ENCODE peak calls at places on chromosomes 7 and 10, in seven cellular contexts. W, Q, O, U, N, T and Z are unnamed samples. For H3K4me1, the result is how much of the 10 kb centered on the place peaks cover.

GRCh38 chr7:70834424-70834823 is 297.5 kb upstream of the GALNT17 start:
- DNase-seq in W (no peak), Q (no peak), O (no peak), U (no peak), N (no peak), T (no peak), Z (no peak)

GRCh38 chr7:128017460-128017859 is 13.8 kb downstream of the LRRC4 start:
- DNase-seq in W (no peak), Q (no peak), O (no peak), U (no peak), N (no peak), T (no peak), Z (no peak)

GRCh38 chr7:157139142-157140117 is 704 bp downstream of the UBE3C start:
- DNase-seq in W (peak), Q (no peak), O (peak), U (no peak), N (peak), T (peak), Z (peak)

GRCh38 chr7:85239114-85239513 is 52.3 kb upstream of the SEMA3D start:
- DNase-seq in W (no peak), Q (no peak), O (no peak), U (no peak), N (no peak), T (no peak), Z (no peak)

GRCh38 chr7:100171087-100171681 is 2.8 kb upstream of the GAL3ST4 start:
- DNase-seq in W (no peak), Q (no peak), O (no peak), U (no peak), N (no peak), T (peak), Z (no peak)

GRCh38 chr10:93417264-93417663 is 64.9 kb downstream of the MYOF start:
- DNase-seq in W (no peak), Q (no peak), O (no peak), U (no peak), N (no peak), T (no peak), Z (no peak)

GRCh38 chr7:2353650-2354172 is 916 bp upstream of the EIF3B start:
- DNase-seq in W (peak), Q (peak), O (peak), U (peak), N (peak), T (peak), Z (peak)

GRCh38 chr7:142796501-142797341 is 26.0 kb downstream of the PRSS2 start:
- DNase-seq in W (no peak), Q (no peak), O (no peak), U (no peak), N (no peak), T (no peak), Z (no peak)

GRCh38 chr7:131107343-131108211 is 220.1 kb upstream of the MKLN1 start:
- DNase-seq in W (peak), Q (peak), O (peak), U (no peak), N (peak), T (peak), Z (peak)

GRCh38 chr7:74430961-74431466 is 22.7 kb upstream of the GTF2IRD1 start:
- DNase-seq in W (no peak), Q (no peak), O (no peak), U (no peak), N (no peak), T (no peak), Z (peak)

GRCh38 chr7:158109364-158110033 is 478.1 kb downstream of the PTPRN2 start:
- DNase-seq in W (no peak), Q (no peak), O (no peak), U (no peak), N (no peak), T (no peak), Z (no peak)

GRCh38 chr10:132351611-132352010 is 19.6 kb downstream of the LRRC27 start:
- DNase-seq in W (no peak), Q (no peak), O (no peak), U (no peak), N (no peak), T (no peak), Z (no peak)

GRCh38 chr7:101285171-101285570 is 36.4 kb downstream of the IFT22 start:
- DNase-seq in W (no peak), Q (no peak), O (no peak), U (no peak), N (no peak), T (no peak), Z (no peak)

GRCh38 chr10:97849491-97850402 is at the start of gene GOLGA7B:
- DNase-seq in W (no peak), Q (no peak), O (no peak), U (no peak), N (peak), T (peak), Z (peak)

GRCh38 chr10:17981766-17982380 is 30.2 kb downstream of the SLC39A12 start:
- DNase-seq in W (no peak), Q (no peak), O (no peak), U (no peak), N (no peak), T (no peak), Z (no peak)

GRCh38 chr7:82288769-82289535 is 154.6 kb downstream of the CACNA2D1 start:
- DNase-seq in W (no peak), Q (no peak), O (no peak), U (no peak), N (no peak), T (no peak), Z (no peak)

GRCh38 chr10:57015187-57015586 is 654.1 kb upstream of the ZWINT start:
- DNase-seq in W (no peak), Q (no peak), O (no peak), U (no peak), N (no peak), T (no peak), Z (no peak)

GRCh38 chr7:13336227-13336626 is 648.8 kb downstream of the ARL4A start:
- DNase-seq in W (no peak), Q (no peak), O (no peak), U (no peak), N (no peak), T (no peak), Z (no peak)

GRCh38 chr7:23347682-23348180 is 48.6 kb downstream of the MALSU1 start:
- DNase-seq in W (no peak), Q (no peak), O (no peak), U (no peak), N (peak), T (no peak), Z (no peak)

GRCh38 chr10:92313750-92314149 is 22.8 kb downstream of the MARCHF5 start:
- DNase-seq in W (no peak), Q (no peak), O (no peak), U (no peak), N (no peak), T (no peak), Z (no peak)

GRCh38 chr10:96720422-96721206 is at the start of gene PIK3AP1:
- DNase-seq in W (no peak), Q (no peak), O (peak), U (peak), N (peak), T (peak), Z (peak)

DNA sequence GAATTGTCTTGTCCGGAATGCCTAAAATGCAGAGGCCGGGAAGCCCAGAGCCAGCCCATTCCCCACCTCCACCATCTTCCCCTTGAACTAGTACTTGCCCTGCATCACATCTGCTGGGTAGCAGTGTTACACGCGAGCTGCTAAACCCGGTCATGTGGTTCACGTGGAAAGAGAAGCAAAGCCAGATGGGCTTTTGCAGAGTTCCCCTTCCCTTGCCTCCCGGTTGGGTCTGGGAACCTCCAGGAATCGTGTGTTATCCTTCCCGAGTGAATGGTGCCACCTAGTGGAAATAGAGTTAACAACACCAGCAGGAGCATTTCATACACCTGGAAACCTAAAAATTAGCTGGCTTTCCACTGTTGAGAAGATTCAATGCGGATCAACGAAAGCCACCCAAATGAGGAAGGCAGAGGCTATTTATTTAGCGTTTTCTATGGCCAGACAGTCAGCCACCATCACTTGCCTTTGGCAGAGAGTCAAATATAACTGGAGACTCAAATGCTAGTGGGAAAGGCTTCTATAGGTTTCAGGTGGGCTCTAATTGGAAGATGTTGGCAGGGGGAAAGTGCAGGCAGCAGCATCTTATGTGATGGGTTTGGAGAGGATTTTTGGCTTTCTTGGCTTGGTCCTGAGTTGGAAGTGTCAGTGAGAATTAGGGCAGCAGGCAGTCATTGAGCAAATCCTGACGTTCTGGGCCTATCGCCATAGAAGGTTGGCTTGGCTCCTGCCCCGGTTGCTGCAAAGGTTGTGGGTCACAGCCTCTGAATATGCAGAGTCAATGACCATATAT is 12.9 kb upstream of the DENND2A start:
- DNase-seq in W (peak), Q (no peak), O (peak), U (no peak), N (peak), T (peak), Z (peak)
- TF ChIP-seq POLR2A in W (no peak), Q (no peak), O (no peak), U (no peak), N (no peak), T (no peak), Z (no peak)

DNA sequence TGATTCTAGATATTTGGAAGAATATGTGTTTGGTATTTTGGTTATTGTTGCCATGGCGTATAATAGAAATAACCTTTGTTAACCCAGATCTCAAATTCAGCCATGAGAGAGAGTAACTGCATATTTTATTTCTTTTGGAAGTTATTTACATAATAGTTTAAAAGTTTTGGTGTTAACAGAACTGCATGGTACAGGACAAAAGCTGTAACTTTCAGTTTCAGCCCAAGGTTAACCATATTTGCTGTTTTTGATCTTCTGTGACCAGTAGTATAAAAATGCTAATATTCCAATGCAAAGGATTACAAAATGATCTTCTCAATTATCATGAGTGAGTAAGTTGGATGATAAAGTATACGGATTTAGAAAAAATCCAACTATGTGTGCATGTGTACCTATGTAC is 37.9 kb upstream of the PIP4K2A start:
- DNase-seq in W (no peak), Q (no peak), O (no peak), U (no peak), N (no peak), T (no peak), Z (no peak)
- H3K4me1 ChIP-seq in W (under half), Q (under half), O (under half), U (under half), N (under half), T (under half), Z (under half)

DNA sequence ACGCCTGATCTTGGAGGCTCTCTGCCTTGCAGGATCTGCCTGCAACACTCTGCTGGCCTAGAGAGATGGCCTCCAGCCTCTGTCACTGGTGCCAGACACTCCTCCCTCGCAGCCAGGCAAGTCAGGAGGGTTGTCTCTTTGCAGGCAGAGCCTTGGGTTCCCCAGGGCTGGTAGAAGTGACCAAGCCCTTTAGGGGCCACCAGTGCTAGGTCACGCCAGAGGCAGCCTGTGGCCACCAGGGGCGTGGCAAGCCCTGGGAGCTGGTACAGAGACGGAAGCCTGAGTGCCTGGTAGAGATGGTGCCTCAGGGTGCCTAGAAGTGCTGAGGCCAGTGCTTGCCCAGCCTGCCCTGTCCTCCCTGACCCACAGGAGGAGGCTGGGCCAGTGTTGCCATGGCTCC is 9.1 kb downstream of the ADCYAP1R1 start:
- DNase-seq in W (no peak), Q (no peak), O (no peak), U (no peak), N (no peak), T (no peak), Z (no peak)
- TF ChIP-seq CTCF in W (no peak), Q (no peak), O (no peak), U (peak), N (no peak), T (no peak), Z (no peak)

GRCh38 chr10:22581453-22581852 is 132.9 kb downstream of the PIP4K2A start:
- DNase-seq in W (no peak), Q (no peak), O (no peak), U (no peak), N (no peak), T (no peak), Z (no peak)
- TF ChIP-seq POLR2A in W (no peak), Q (no peak), O (no peak), U (no peak), N (no peak), T (no peak), Z (no peak)

DNA sequence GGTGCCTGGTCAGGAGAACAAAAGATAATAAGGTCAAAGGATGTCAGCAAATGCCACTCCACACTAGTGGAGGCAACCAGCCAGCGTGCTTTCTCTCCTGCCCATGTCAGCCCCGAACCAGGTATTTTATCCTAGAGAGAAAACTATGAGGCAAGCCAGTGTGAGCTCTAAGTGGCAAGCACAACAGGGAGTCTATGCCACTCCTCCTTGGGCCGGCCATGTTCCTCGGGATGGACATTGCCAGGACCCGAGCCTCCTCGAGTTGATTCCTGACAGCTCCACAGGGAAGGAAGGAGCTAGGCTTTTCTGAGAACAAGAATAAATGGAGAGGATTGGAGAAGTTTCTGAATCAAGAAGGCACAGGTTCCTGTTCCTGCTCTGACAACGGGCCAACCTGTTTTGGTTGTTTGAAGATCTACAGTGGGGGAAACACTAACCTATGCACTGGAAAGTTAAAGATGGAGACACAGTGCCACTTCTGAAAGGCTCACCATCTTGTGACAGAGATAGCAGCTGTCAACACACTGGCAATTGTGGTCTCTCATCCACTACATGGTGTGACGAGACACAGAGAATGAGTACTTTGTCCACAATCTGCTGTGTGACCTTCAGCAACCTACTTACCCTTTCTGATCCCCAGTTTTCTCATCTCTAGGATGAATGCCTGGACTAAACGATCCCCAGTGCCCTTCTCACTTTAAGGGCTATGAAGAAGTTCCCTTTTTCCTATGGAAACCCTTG is 28.8 kb downstream of the ABLIM1 start:
- DNase-seq in W (no peak), Q (no peak), O (no peak), U (no peak), N (no peak), T (no peak), Z (no peak)
- H3K4me1 ChIP-seq in W (under half), Q (under half), O (under half), U (under half), N (half or more), T (under half), Z (under half)

GRCh38 chr10:111999915-112000302 is 183.7 kb downstream of the GPAM start:
- DNase-seq in W (no peak), Q (no peak), O (no peak), U (no peak), N (no peak), T (no peak), Z (no peak)
- TF ChIP-seq CTCF in W (no peak), Q (no peak), O (no peak), U (no peak), N (no peak), T (no peak), Z (no peak)

DNA sequence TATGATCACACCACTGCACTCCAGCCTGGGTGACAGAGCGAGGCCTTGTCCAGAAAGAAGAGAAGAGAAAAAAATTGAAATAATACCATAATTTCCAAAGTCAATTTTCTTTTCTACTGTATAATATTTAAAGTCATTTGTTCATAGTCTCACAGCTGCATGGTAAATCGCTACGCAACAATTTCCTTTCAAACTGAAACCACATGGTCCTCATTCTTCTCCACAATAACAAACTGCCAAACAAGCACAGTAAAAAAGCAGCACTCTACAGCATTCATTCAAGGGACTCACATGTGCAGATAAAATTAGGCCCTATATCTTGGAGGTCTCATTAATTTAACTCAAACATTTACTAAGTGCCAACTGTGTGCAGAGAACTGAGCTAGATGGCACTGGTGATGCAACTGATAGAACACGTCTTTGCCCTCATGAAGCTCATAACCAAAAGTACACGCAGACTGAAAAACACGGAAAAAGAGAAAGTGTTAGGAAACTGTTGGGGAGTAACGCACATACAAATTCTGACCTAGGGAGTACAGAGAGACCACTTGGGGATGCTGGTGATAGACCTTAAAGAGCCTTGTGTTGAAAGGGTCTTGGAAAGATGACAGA is 68.4 kb upstream of the SRRM3 start:
- DNase-seq in W (no peak), Q (no peak), O (no peak), U (no peak), N (no peak), T (no peak), Z (no peak)
- TF ChIP-seq POLR2A in W (no peak), Q (no peak), O (no peak), U (no peak), N (no peak), T (no peak), Z (no peak)

DNA sequence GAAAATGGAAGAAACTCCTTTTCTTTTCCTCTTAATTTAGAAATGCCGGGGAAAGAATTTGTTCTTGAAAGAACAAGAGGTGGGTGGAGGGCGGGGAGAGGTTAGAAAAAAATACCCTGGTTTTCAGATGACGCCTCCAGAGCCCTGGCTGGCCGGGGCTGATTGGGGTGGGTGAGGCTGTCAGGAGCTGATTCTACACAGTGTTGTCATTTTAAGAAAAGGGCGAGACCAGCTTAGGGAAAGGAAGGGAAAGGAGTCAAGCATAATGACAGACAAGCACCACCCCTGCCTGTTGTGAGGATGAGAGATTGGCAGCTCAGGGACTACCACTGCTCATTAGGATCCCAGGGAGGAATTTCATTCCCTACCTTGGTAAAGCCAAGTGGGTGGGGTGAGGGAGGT is 9.9 kb upstream of the FAM180A start:
- DNase-seq in W (no peak), Q (peak), O (no peak), U (no peak), N (no peak), T (peak), Z (peak)
- H3K4me1 ChIP-seq in W (under half), Q (under half), O (under half), U (under half), N (under half), T (under half), Z (under half)